ENCODE peak calls at places on chromosomes 6 and 20, in ten cellular contexts. One of them, this sample, is unnamed.

GRCh38 chr6:27213544-27214125 is 33.9 kb upstream of the PRSS16 start:
- DNase-seq in pons: no peak
- DNase-seq in posterior cingulate gyrus: no peak
- DNase-seq in stomach: no peak
- DNase-seq in fibroblast of mammary gland: peak
- DNase-seq in HFF-Myc: no peak
- DNase-seq in stimulated activated CD8-positive, alpha-beta memory T cell treated with anti-CD3 and anti-CD28 coated beads, Interleukin-15, amount 100 ng/mL, for 4 hours: no peak
- DNase-seq in activated T-cell treated with anti-CD3 and anti-CD28 coated beads, Interleukin-2, amount 50 U/mL, for 72 hours: no peak
- DNase-seq in AG09309: no peak
- DNase-seq in body of pancreas: no peak
- DNase-seq in this sample: no peak

GRCh38 chr20:17845701-17846475 is 122.7 kb downstream of the SNX5 start:
- DNase-seq in body of pancreas: no peak
- DNase-seq in activated T-cell treated with anti-CD3 and anti-CD28 coated beads, Interleukin-2, amount 50 U/mL, for 72 hours: no peak
- DNase-seq in stimulated activated CD8-positive, alpha-beta memory T cell treated with anti-CD3 and anti-CD28 coated beads, Interleukin-15, amount 100 ng/mL, for 4 hours: no peak
- DNase-seq in AG09309: no peak
- DNase-seq in stomach: no peak
- DNase-seq in pons: no peak
- DNase-seq in fibroblast of mammary gland: no peak
- DNase-seq in HFF-Myc: no peak
- DNase-seq in posterior cingulate gyrus: no peak
- DNase-seq in this sample: no peak

GRCh38 chr20:31830406-31830981 is 11.3 kb downstream of the MYLK2 start:
- DNase-seq in posterior cingulate gyrus: no peak
- DNase-seq in HFF-Myc: no peak
- DNase-seq in stimulated activated CD8-positive, alpha-beta memory T cell treated with anti-CD3 and anti-CD28 coated beads, Interleukin-15, amount 100 ng/mL, for 4 hours: no peak
- DNase-seq in pons: no peak
- DNase-seq in AG09309: no peak
- DNase-seq in fibroblast of mammary gland: no peak
- DNase-seq in activated T-cell treated with anti-CD3 and anti-CD28 coated beads, Interleukin-2, amount 50 U/mL, for 72 hours: no peak
- DNase-seq in body of pancreas: no peak
- DNase-seq in stomach: no peak
- DNase-seq in this sample: no peak

GRCh38 chr20:62925420-62926228 is 681 bp downstream of the DIDO1 start:
- DNase-seq in pons: no peak
- DNase-seq in HFF-Myc: no peak
- DNase-seq in body of pancreas: peak
- DNase-seq in stimulated activated CD8-positive, alpha-beta memory T cell treated with anti-CD3 and anti-CD28 coated beads, Interleukin-15, amount 100 ng/mL, for 4 hours: no peak
- DNase-seq in posterior cingulate gyrus: no peak
- DNase-seq in activated T-cell treated with anti-CD3 and anti-CD28 coated beads, Interleukin-2, amount 50 U/mL, for 72 hours: peak
- DNase-seq in stomach: peak
- DNase-seq in fibroblast of mammary gland: no peak
- DNase-seq in AG09309: no peak
- DNase-seq in this sample: no peak

GRCh38 chr6:108797951-108798671 is 50.1 kb upstream of the ARMC2 start:
- DNase-seq in AG09309: no peak
- DNase-seq in stimulated activated CD8-positive, alpha-beta memory T cell treated with anti-CD3 and anti-CD28 coated beads, Interleukin-15, amount 100 ng/mL, for 4 hours: no peak
- DNase-seq in stomach: peak
- DNase-seq in pons: no peak
- DNase-seq in fibroblast of mammary gland: no peak
- DNase-seq in HFF-Myc: no peak
- DNase-seq in body of pancreas: peak
- DNase-seq in posterior cingulate gyrus: no peak
- DNase-seq in activated T-cell treated with anti-CD3 and anti-CD28 coated beads, Interleukin-2, amount 50 U/mL, for 72 hours: no peak
- DNase-seq in this sample: no peak

GRCh38 chr6:110509617-110510231 is 33.3 kb upstream of the SLC22A16 start:
- DNase-seq in stimulated activated CD8-positive, alpha-beta memory T cell treated with anti-CD3 and anti-CD28 coated beads, Interleukin-15, amount 100 ng/mL, for 4 hours: no peak
- DNase-seq in body of pancreas: no peak
- DNase-seq in AG09309: peak
- DNase-seq in posterior cingulate gyrus: no peak
- DNase-seq in fibroblast of mammary gland: peak
- DNase-seq in pons: peak
- DNase-seq in activated T-cell treated with anti-CD3 and anti-CD28 coated beads, Interleukin-2, amount 50 U/mL, for 72 hours: no peak
- DNase-seq in stomach: peak
- DNase-seq in HFF-Myc: peak
- DNase-seq in this sample: no peak

GRCh38 chr20:51526754-51527153 is 15.8 kb downstream of the NFATC2 start:
- DNase-seq in AG09309: no peak
- DNase-seq in posterior cingulate gyrus: no peak
- DNase-seq in stomach: no peak
- DNase-seq in pons: no peak
- DNase-seq in HFF-Myc: no peak
- DNase-seq in fibroblast of mammary gland: no peak
- DNase-seq in activated T-cell treated with anti-CD3 and anti-CD28 coated beads, Interleukin-2, amount 50 U/mL, for 72 hours: no peak
- DNase-seq in body of pancreas: no peak
- DNase-seq in stimulated activated CD8-positive, alpha-beta memory T cell treated with anti-CD3 and anti-CD28 coated beads, Interleukin-15, amount 100 ng/mL, for 4 hours: no peak
- DNase-seq in this sample: no peak

GRCh38 chr6:11710221-11710836 is 68.3 kb downstream of the ADTRP start:
- DNase-seq in pons: no peak
- DNase-seq in AG09309: no peak
- DNase-seq in fibroblast of mammary gland: no peak
- DNase-seq in stimulated activated CD8-positive, alpha-beta memory T cell treated with anti-CD3 and anti-CD28 coated beads, Interleukin-15, amount 100 ng/mL, for 4 hours: no peak
- DNase-seq in HFF-Myc: no peak
- DNase-seq in activated T-cell treated with anti-CD3 and anti-CD28 coated beads, Interleukin-2, amount 50 U/mL, for 72 hours: peak
- DNase-seq in body of pancreas: no peak
- DNase-seq in stomach: peak
- DNase-seq in posterior cingulate gyrus: peak
- DNase-seq in this sample: no peak

GRCh38 chr6:168497381-168497780 is 56.4 kb downstream of the SMOC2 start:
- DNase-seq in stimulated activated CD8-positive, alpha-beta memory T cell treated with anti-CD3 and anti-CD28 coated beads, Interleukin-15, amount 100 ng/mL, for 4 hours: no peak
- DNase-seq in pons: no peak
- DNase-seq in activated T-cell treated with anti-CD3 and anti-CD28 coated beads, Interleukin-2, amount 50 U/mL, for 72 hours: no peak
- DNase-seq in AG09309: no peak
- DNase-seq in posterior cingulate gyrus: no peak
- DNase-seq in HFF-Myc: no peak
- DNase-seq in fibroblast of mammary gland: no peak
- DNase-seq in body of pancreas: no peak
- DNase-seq in stomach: no peak
- DNase-seq in this sample: no peak

GRCh38 chr6:40472354-40472753 is 114.8 kb downstream of the LRFN2 start:
- DNase-seq in body of pancreas: no peak
- DNase-seq in posterior cingulate gyrus: no peak
- DNase-seq in HFF-Myc: no peak
- DNase-seq in activated T-cell treated with anti-CD3 and anti-CD28 coated beads, Interleukin-2, amount 50 U/mL, for 72 hours: no peak
- DNase-seq in stimulated activated CD8-positive, alpha-beta memory T cell treated with anti-CD3 and anti-CD28 coated beads, Interleukin-15, amount 100 ng/mL, for 4 hours: no peak
- DNase-seq in stomach: no peak
- DNase-seq in fibroblast of mammary gland: no peak
- DNase-seq in AG09309: no peak
- DNase-seq in pons: no peak
- DNase-seq in this sample: no peak

GRCh38 chr6:97068211-97068610 is 143.7 kb downstream of the KLHL32 start:
- DNase-seq in HFF-Myc: no peak
- DNase-seq in stomach: no peak
- DNase-seq in activated T-cell treated with anti-CD3 and anti-CD28 coated beads, Interleukin-2, amount 50 U/mL, for 72 hours: peak
- DNase-seq in fibroblast of mammary gland: peak
- DNase-seq in body of pancreas: no peak
- DNase-seq in AG09309: peak
- DNase-seq in pons: no peak
- DNase-seq in posterior cingulate gyrus: no peak
- DNase-seq in stimulated activated CD8-positive, alpha-beta memory T cell treated with anti-CD3 and anti-CD28 coated beads, Interleukin-15, amount 100 ng/mL, for 4 hours: no peak
- DNase-seq in this sample: no peak

GRCh38 chr6:52405243-52405642 is 14.9 kb upstream of the EFHC1 start:
- DNase-seq in activated T-cell treated with anti-CD3 and anti-CD28 coated beads, Interleukin-2, amount 50 U/mL, for 72 hours: no peak
- DNase-seq in posterior cingulate gyrus: no peak
- DNase-seq in stimulated activated CD8-positive, alpha-beta memory T cell treated with anti-CD3 and anti-CD28 coated beads, Interleukin-15, amount 100 ng/mL, for 4 hours: no peak
- DNase-seq in AG09309: no peak
- DNase-seq in pons: no peak
- DNase-seq in HFF-Myc: no peak
- DNase-seq in body of pancreas: no peak
- DNase-seq in stomach: no peak
- DNase-seq in fibroblast of mammary gland: no peak
- DNase-seq in this sample: no peak

GRCh38 chr20:1334761-1335160 is 5.8 kb upstream of the SDCBP2 start:
- DNase-seq in stimulated activated CD8-positive, alpha-beta memory T cell treated with anti-CD3 and anti-CD28 coated beads, Interleukin-15, amount 100 ng/mL, for 4 hours: no peak
- DNase-seq in AG09309: no peak
- DNase-seq in HFF-Myc: no peak
- DNase-seq in body of pancreas: no peak
- DNase-seq in activated T-cell treated with anti-CD3 and anti-CD28 coated beads, Interleukin-2, amount 50 U/mL, for 72 hours: no peak
- DNase-seq in fibroblast of mammary gland: no peak
- DNase-seq in stomach: no peak
- DNase-seq in posterior cingulate gyrus: no peak
- DNase-seq in pons: no peak
- DNase-seq in this sample: no peak

GRCh38 chr20:507933-508332 is 35.7 kb downstream of the CSNK2A1 start:
- DNase-seq in posterior cingulate gyrus: no peak
- DNase-seq in activated T-cell treated with anti-CD3 and anti-CD28 coated beads, Interleukin-2, amount 50 U/mL, for 72 hours: no peak
- DNase-seq in body of pancreas: no peak
- DNase-seq in stomach: no peak
- DNase-seq in pons: no peak
- DNase-seq in stimulated activated CD8-positive, alpha-beta memory T cell treated with anti-CD3 and anti-CD28 coated beads, Interleukin-15, amount 100 ng/mL, for 4 hours: no peak
- DNase-seq in AG09309: no peak
- DNase-seq in HFF-Myc: no peak
- DNase-seq in fibroblast of mammary gland: no peak
- DNase-seq in this sample: no peak

GRCh38 chr6:108119212-108120141 is 44.9 kb upstream of the OSTM1 start:
- DNase-seq in AG09309: no peak
- DNase-seq in posterior cingulate gyrus: no peak
- DNase-seq in body of pancreas: no peak
- DNase-seq in fibroblast of mammary gland: no peak
- DNase-seq in pons: no peak
- DNase-seq in activated T-cell treated with anti-CD3 and anti-CD28 coated beads, Interleukin-2, amount 50 U/mL, for 72 hours: peak
- DNase-seq in HFF-Myc: no peak
- DNase-seq in stomach: no peak
- DNase-seq in stimulated activated CD8-positive, alpha-beta memory T cell treated with anti-CD3 and anti-CD28 coated beads, Interleukin-15, amount 100 ng/mL, for 4 hours: no peak
- DNase-seq in this sample: no peak

GRCh38 chr20:24577271-24577909 is 108.0 kb downstream of the SYNDIG1 start:
- DNase-seq in body of pancreas: no peak
- DNase-seq in pons: no peak
- DNase-seq in activated T-cell treated with anti-CD3 and anti-CD28 coated beads, Interleukin-2, amount 50 U/mL, for 72 hours: no peak
- DNase-seq in stomach: no peak
- DNase-seq in HFF-Myc: no peak
- DNase-seq in stimulated activated CD8-positive, alpha-beta memory T cell treated with anti-CD3 and anti-CD28 coated beads, Interleukin-15, amount 100 ng/mL, for 4 hours: no peak
- DNase-seq in fibroblast of mammary gland: no peak
- DNase-seq in AG09309: no peak
- DNase-seq in posterior cingulate gyrus: no peak
- DNase-seq in this sample: no peak

GRCh38 chr20:33291830-33292355 is 8.9 kb downstream of the BPIFB1 start:
- DNase-seq in stomach: peak
- DNase-seq in stimulated activated CD8-positive, alpha-beta memory T cell treated with anti-CD3 and anti-CD28 coated beads, Interleukin-15, amount 100 ng/mL, for 4 hours: peak
- DNase-seq in activated T-cell treated with anti-CD3 and anti-CD28 coated beads, Interleukin-2, amount 50 U/mL, for 72 hours: peak
- DNase-seq in posterior cingulate gyrus: peak
- DNase-seq in body of pancreas: peak
- DNase-seq in pons: peak
- DNase-seq in fibroblast of mammary gland: peak
- DNase-seq in AG09309: no peak
- DNase-seq in HFF-Myc: no peak
- DNase-seq in this sample: peak

GRCh38 chr6:105941616-105942412 is 144.3 kb upstream of the PRDM1 start:
- DNase-seq in posterior cingulate gyrus: no peak
- DNase-seq in activated T-cell treated with anti-CD3 and anti-CD28 coated beads, Interleukin-2, amount 50 U/mL, for 72 hours: no peak
- DNase-seq in HFF-Myc: no peak
- DNase-seq in pons: no peak
- DNase-seq in fibroblast of mammary gland: peak
- DNase-seq in stomach: no peak
- DNase-seq in body of pancreas: no peak
- DNase-seq in stimulated activated CD8-positive, alpha-beta memory T cell treated with anti-CD3 and anti-CD28 coated beads, Interleukin-15, amount 100 ng/mL, for 4 hours: no peak
- DNase-seq in AG09309: no peak
- DNase-seq in this sample: no peak

GRCh38 chr20:32871622-32872160 is 13.0 kb downstream of the EFCAB8 start:
- DNase-seq in stomach: no peak
- DNase-seq in posterior cingulate gyrus: no peak
- DNase-seq in stimulated activated CD8-positive, alpha-beta memory T cell treated with anti-CD3 and anti-CD28 coated beads, Interleukin-15, amount 100 ng/mL, for 4 hours: no peak
- DNase-seq in HFF-Myc: no peak
- DNase-seq in pons: peak
- DNase-seq in body of pancreas: no peak
- DNase-seq in fibroblast of mammary gland: no peak
- DNase-seq in AG09309: no peak
- DNase-seq in activated T-cell treated with anti-CD3 and anti-CD28 coated beads, Interleukin-2, amount 50 U/mL, for 72 hours: no peak
- DNase-seq in this sample: no peak

GRCh38 chr20:3101737-3102574 is 17.4 kb upstream of the AVP start:
- DNase-seq in fibroblast of mammary gland: no peak
- DNase-seq in AG09309: no peak
- DNase-seq in posterior cingulate gyrus: peak
- DNase-seq in pons: no peak
- DNase-seq in HFF-Myc: no peak
- DNase-seq in stimulated activated CD8-positive, alpha-beta memory T cell treated with anti-CD3 and anti-CD28 coated beads, Interleukin-15, amount 100 ng/mL, for 4 hours: no peak
- DNase-seq in activated T-cell treated with anti-CD3 and anti-CD28 coated beads, Interleukin-2, amount 50 U/mL, for 72 hours: peak
- DNase-seq in stomach: no peak
- DNase-seq in body of pancreas: peak
- DNase-seq in this sample: no peak

GRCh38 chr6:161128680-161129196 is 137.2 kb downstream of the MAP3K4 start:
- DNase-seq in stimulated activated CD8-positive, alpha-beta memory T cell treated with anti-CD3 and anti-CD28 coated beads, Interleukin-15, amount 100 ng/mL, for 4 hours: no peak
- DNase-seq in HFF-Myc: no peak
- DNase-seq in fibroblast of mammary gland: peak
- DNase-seq in pons: no peak
- DNase-seq in activated T-cell treated with anti-CD3 and anti-CD28 coated beads, Interleukin-2, amount 50 U/mL, for 72 hours: peak
- DNase-seq in AG09309: no peak
- DNase-seq in body of pancreas: no peak
- DNase-seq in posterior cingulate gyrus: no peak
- DNase-seq in stomach: no peak
- DNase-seq in this sample: no peak

GRCh38 chr6:30830438-30830837 is 53.9 kb upstream of the DDR1 start:
- DNase-seq in activated T-cell treated with anti-CD3 and anti-CD28 coated beads, Interleukin-2, amount 50 U/mL, for 72 hours: no peak
- DNase-seq in posterior cingulate gyrus: no peak
- DNase-seq in pons: no peak
- DNase-seq in HFF-Myc: no peak
- DNase-seq in stomach: no peak
- DNase-seq in stimulated activated CD8-positive, alpha-beta memory T cell treated with anti-CD3 and anti-CD28 coated beads, Interleukin-15, amount 100 ng/mL, for 4 hours: no peak
- DNase-seq in body of pancreas: no peak
- DNase-seq in AG09309: no peak
- DNase-seq in fibroblast of mammary gland: no peak
- DNase-seq in this sample: no peak

GRCh38 chr20:32018269-32019155 is 8.3 kb downstream of the CCM2L start:
- DNase-seq in stimulated activated CD8-positive, alpha-beta memory T cell treated with anti-CD3 and anti-CD28 coated beads, Interleukin-15, amount 100 ng/mL, for 4 hours: peak
- DNase-seq in HFF-Myc: no peak
- DNase-seq in fibroblast of mammary gland: no peak
- DNase-seq in posterior cingulate gyrus: no peak
- DNase-seq in AG09309: no peak
- DNase-seq in body of pancreas: peak
- DNase-seq in stomach: peak
- DNase-seq in pons: no peak
- DNase-seq in activated T-cell treated with anti-CD3 and anti-CD28 coated beads, Interleukin-2, amount 50 U/mL, for 72 hours: peak
- DNase-seq in this sample: peak

GRCh38 chr6:137903933-137904821 is 37.1 kb downstream of the TNFAIP3 start:
- DNase-seq in pons: no peak
- DNase-seq in stomach: no peak
- DNase-seq in AG09309: peak
- DNase-seq in fibroblast of mammary gland: peak
- DNase-seq in activated T-cell treated with anti-CD3 and anti-CD28 coated beads, Interleukin-2, amount 50 U/mL, for 72 hours: peak
- DNase-seq in stimulated activated CD8-positive, alpha-beta memory T cell treated with anti-CD3 and anti-CD28 coated beads, Interleukin-15, amount 100 ng/mL, for 4 hours: no peak
- DNase-seq in posterior cingulate gyrus: no peak
- DNase-seq in HFF-Myc: no peak
- DNase-seq in body of pancreas: no peak
- DNase-seq in this sample: no peak

GRCh38 chr6:79570129-79570801 is 33.0 kb upstream of the LCA5 start:
- DNase-seq in posterior cingulate gyrus: peak
- DNase-seq in pons: no peak
- DNase-seq in AG09309: peak
- DNase-seq in activated T-cell treated with anti-CD3 and anti-CD28 coated beads, Interleukin-2, amount 50 U/mL, for 72 hours: no peak
- DNase-seq in HFF-Myc: no peak
- DNase-seq in stimulated activated CD8-positive, alpha-beta memory T cell treated with anti-CD3 and anti-CD28 coated beads, Interleukin-15, amount 100 ng/mL, for 4 hours: no peak
- DNase-seq in fibroblast of mammary gland: peak
- DNase-seq in body of pancreas: peak
- DNase-seq in stomach: peak
- DNase-seq in this sample: peak

GRCh38 chr20:1635291-1635979 is 15.6 kb upstream of the SIRPB1 start:
- DNase-seq in pons: no peak
- DNase-seq in posterior cingulate gyrus: no peak
- DNase-seq in HFF-Myc: no peak
- DNase-seq in activated T-cell treated with anti-CD3 and anti-CD28 coated beads, Interleukin-2, amount 50 U/mL, for 72 hours: no peak
- DNase-seq in fibroblast of mammary gland: no peak
- DNase-seq in stomach: no peak
- DNase-seq in stimulated activated CD8-positive, alpha-beta memory T cell treated with anti-CD3 and anti-CD28 coated beads, Interleukin-15, amount 100 ng/mL, for 4 hours: no peak
- DNase-seq in AG09309: no peak
- DNase-seq in body of pancreas: no peak
- DNase-seq in this sample: no peak

GRCh38 chr6:88725111-88725711 is 238.2 kb downstream of the RNGTT start:
- DNase-seq in posterior cingulate gyrus: no peak
- DNase-seq in stimulated activated CD8-positive, alpha-beta memory T cell treated with anti-CD3 and anti-CD28 coated beads, Interleukin-15, amount 100 ng/mL, for 4 hours: no peak
- DNase-seq in AG09309: peak
- DNase-seq in body of pancreas: peak
- DNase-seq in HFF-Myc: no peak
- DNase-seq in activated T-cell treated with anti-CD3 and anti-CD28 coated beads, Interleukin-2, amount 50 U/mL, for 72 hours: peak
- DNase-seq in pons: no peak
- DNase-seq in stomach: no peak
- DNase-seq in fibroblast of mammary gland: peak
- DNase-seq in this sample: no peak

GRCh38 chr6:168024951-168025510 is 27.6 kb downstream of the KIF25 start:
- DNase-seq in stimulated activated CD8-positive, alpha-beta memory T cell treated with anti-CD3 and anti-CD28 coated beads, Interleukin-15, amount 100 ng/mL, for 4 hours: no peak
- DNase-seq in HFF-Myc: no peak
- DNase-seq in AG09309: no peak
- DNase-seq in stomach: no peak
- DNase-seq in fibroblast of mammary gland: no peak
- DNase-seq in pons: no peak
- DNase-seq in activated T-cell treated with anti-CD3 and anti-CD28 coated beads, Interleukin-2, amount 50 U/mL, for 72 hours: no peak
- DNase-seq in body of pancreas: no peak
- DNase-seq in posterior cingulate gyrus: no peak
- DNase-seq in this sample: no peak

This sample was measured in lung.